ENCODE peak calls at places on chromosome 13, in nine cellular contexts. One of them, this sample, is unnamed.

GRCh38 chr13:48817166-48817802 is 158.4 kb upstream of the FNDC3A start:
- DNase-seq in cardiac fibroblast: no peak
- DNase-seq in breast epithelium: no peak
- DNase-seq in pancreas: no peak
- DNase-seq in fibroblast of mammary gland: no peak
- DNase-seq in astrocyte of the spinal cord: no peak
- DNase-seq in fibroblast of pulmonary artery: no peak
- DNase-seq in kidney epithelial cell: no peak
- DNase-seq in nephron progenitor cell: no peak
- DNase-seq in this sample: no peak

GRCh38 chr13:112451512-112452379 is 75.6 kb downstream of the SPACA7 start:
- DNase-seq in fibroblast of pulmonary artery: no peak
- DNase-seq in breast epithelium: no peak
- DNase-seq in nephron progenitor cell: no peak
- DNase-seq in cardiac fibroblast: no peak
- DNase-seq in kidney epithelial cell: no peak
- DNase-seq in astrocyte of the spinal cord: no peak
- DNase-seq in pancreas: no peak
- DNase-seq in fibroblast of mammary gland: no peak
- DNase-seq in this sample: no peak

GRCh38 chr13:22948421-22948820 is 232.4 kb upstream of the SGCG start:
- DNase-seq in fibroblast of pulmonary artery: no peak
- DNase-seq in breast epithelium: no peak
- DNase-seq in astrocyte of the spinal cord: no peak
- DNase-seq in kidney epithelial cell: no peak
- DNase-seq in nephron progenitor cell: no peak
- DNase-seq in cardiac fibroblast: no peak
- DNase-seq in fibroblast of mammary gland: no peak
- DNase-seq in pancreas: no peak
- DNase-seq in this sample: no peak

GRCh38 chr13:109315481-109315880 is 470.9 kb downstream of the IRS2 start:
- DNase-seq in astrocyte of the spinal cord: no peak
- DNase-seq in nephron progenitor cell: no peak
- DNase-seq in pancreas: no peak
- DNase-seq in fibroblast of mammary gland: no peak
- DNase-seq in fibroblast of pulmonary artery: no peak
- DNase-seq in cardiac fibroblast: no peak
- DNase-seq in breast epithelium: no peak
- DNase-seq in kidney epithelial cell: no peak
- DNase-seq in this sample: no peak

GRCh38 chr13:46469064-46469463 is 82.0 kb upstream of the RUBCNL start:
- DNase-seq in cardiac fibroblast: peak
- DNase-seq in pancreas: no peak
- DNase-seq in breast epithelium: no peak
- DNase-seq in fibroblast of mammary gland: peak
- DNase-seq in fibroblast of pulmonary artery: peak
- DNase-seq in kidney epithelial cell: peak
- DNase-seq in astrocyte of the spinal cord: no peak
- DNase-seq in nephron progenitor cell: no peak
- DNase-seq in this sample: peak

GRCh38 chr13:106587787-106588186 is 19.9 kb upstream of the ARGLU1 start:
- DNase-seq in fibroblast of mammary gland: no peak
- DNase-seq in nephron progenitor cell: no peak
- DNase-seq in fibroblast of pulmonary artery: no peak
- DNase-seq in breast epithelium: no peak
- DNase-seq in pancreas: no peak
- DNase-seq in cardiac fibroblast: no peak
- DNase-seq in astrocyte of the spinal cord: no peak
- DNase-seq in kidney epithelial cell: no peak
- DNase-seq in this sample: no peak

GRCh38 chr13:40653558-40654318 is 12.7 kb downstream of the FOXO1 start:
- DNase-seq in cardiac fibroblast: peak
- DNase-seq in breast epithelium: no peak
- DNase-seq in astrocyte of the spinal cord: no peak
- DNase-seq in fibroblast of mammary gland: no peak
- DNase-seq in pancreas: no peak
- DNase-seq in nephron progenitor cell: no peak
- DNase-seq in kidney epithelial cell: no peak
- DNase-seq in fibroblast of pulmonary artery: peak
- DNase-seq in this sample: no peak

GRCh38 chr13:40194204-40194806 is 472.1 kb downstream of the FOXO1 start:
- DNase-seq in kidney epithelial cell: no peak
- DNase-seq in breast epithelium: no peak
- DNase-seq in nephron progenitor cell: no peak
- DNase-seq in astrocyte of the spinal cord: no peak
- DNase-seq in cardiac fibroblast: peak
- DNase-seq in pancreas: no peak
- DNase-seq in fibroblast of mammary gland: peak
- DNase-seq in fibroblast of pulmonary artery: peak
- DNase-seq in this sample: no peak

GRCh38 chr13:112732679-112733078 is 42.8 kb downstream of the ATP11A start:
- DNase-seq in kidney epithelial cell: no peak
- DNase-seq in nephron progenitor cell: no peak
- DNase-seq in cardiac fibroblast: no peak
- DNase-seq in pancreas: no peak
- DNase-seq in fibroblast of mammary gland: no peak
- DNase-seq in breast epithelium: no peak
- DNase-seq in astrocyte of the spinal cord: no peak
- DNase-seq in fibroblast of pulmonary artery: no peak
- DNase-seq in this sample: no peak

GRCh38 chr13:38713046-38713445 is 26.2 kb downstream of the FREM2 start:
- DNase-seq in cardiac fibroblast: no peak
- DNase-seq in astrocyte of the spinal cord: no peak
- DNase-seq in pancreas: no peak
- DNase-seq in fibroblast of mammary gland: no peak
- DNase-seq in breast epithelium: no peak
- DNase-seq in nephron progenitor cell: no peak
- DNase-seq in kidney epithelial cell: peak
- DNase-seq in fibroblast of pulmonary artery: no peak
- DNase-seq in this sample: no peak

GRCh38 chr13:22461854-22462565 is 718.8 kb upstream of the SGCG start:
- DNase-seq in pancreas: no peak
- DNase-seq in fibroblast of mammary gland: no peak
- DNase-seq in breast epithelium: no peak
- DNase-seq in cardiac fibroblast: no peak
- DNase-seq in fibroblast of pulmonary artery: no peak
- DNase-seq in nephron progenitor cell: no peak
- DNase-seq in kidney epithelial cell: no peak
- DNase-seq in astrocyte of the spinal cord: no peak
- DNase-seq in this sample: no peak

GRCh38 chr13:84126671-84127171 is 244.4 kb upstream of the SLITRK1 start:
- DNase-seq in breast epithelium: no peak
- DNase-seq in fibroblast of pulmonary artery: no peak
- DNase-seq in astrocyte of the spinal cord: no peak
- DNase-seq in pancreas: peak
- DNase-seq in cardiac fibroblast: no peak
- DNase-seq in nephron progenitor cell: no peak
- DNase-seq in fibroblast of mammary gland: no peak
- DNase-seq in kidney epithelial cell: no peak
- DNase-seq in this sample: no peak

GRCh38 chr13:39765801-39766463 is 110.5 kb downstream of the COG6 start:
- DNase-seq in breast epithelium: peak
- DNase-seq in fibroblast of mammary gland: peak
- DNase-seq in fibroblast of pulmonary artery: no peak
- DNase-seq in nephron progenitor cell: peak
- DNase-seq in astrocyte of the spinal cord: peak
- DNase-seq in cardiac fibroblast: peak
- DNase-seq in pancreas: peak
- DNase-seq in kidney epithelial cell: no peak
- DNase-seq in this sample: no peak

GRCh38 chr13:37443538-37443937 is 155.0 kb downstream of the POSTN start:
- DNase-seq in breast epithelium: no peak
- DNase-seq in pancreas: no peak
- DNase-seq in fibroblast of pulmonary artery: peak
- DNase-seq in kidney epithelial cell: peak
- DNase-seq in astrocyte of the spinal cord: peak
- DNase-seq in nephron progenitor cell: no peak
- DNase-seq in cardiac fibroblast: peak
- DNase-seq in fibroblast of mammary gland: peak
- DNase-seq in this sample: peak

GRCh38 chr13:105956891-105957290 is 578.6 kb downstream of the EFNB2 start:
- DNase-seq in astrocyte of the spinal cord: no peak
- DNase-seq in kidney epithelial cell: no peak
- DNase-seq in cardiac fibroblast: no peak
- DNase-seq in fibroblast of pulmonary artery: no peak
- DNase-seq in pancreas: no peak
- DNase-seq in fibroblast of mammary gland: no peak
- DNase-seq in nephron progenitor cell: no peak
- DNase-seq in breast epithelium: no peak
- DNase-seq in this sample: no peak

GRCh38 chr13:98976941-98977340 is 923 bp downstream of the DOCK9 start:
- DNase-seq in pancreas: no peak
- DNase-seq in fibroblast of pulmonary artery: peak
- DNase-seq in cardiac fibroblast: peak
- DNase-seq in kidney epithelial cell: no peak
- DNase-seq in nephron progenitor cell: no peak
- DNase-seq in fibroblast of mammary gland: no peak
- DNase-seq in breast epithelium: no peak
- DNase-seq in astrocyte of the spinal cord: peak
- DNase-seq in this sample: no peak

DNA sequence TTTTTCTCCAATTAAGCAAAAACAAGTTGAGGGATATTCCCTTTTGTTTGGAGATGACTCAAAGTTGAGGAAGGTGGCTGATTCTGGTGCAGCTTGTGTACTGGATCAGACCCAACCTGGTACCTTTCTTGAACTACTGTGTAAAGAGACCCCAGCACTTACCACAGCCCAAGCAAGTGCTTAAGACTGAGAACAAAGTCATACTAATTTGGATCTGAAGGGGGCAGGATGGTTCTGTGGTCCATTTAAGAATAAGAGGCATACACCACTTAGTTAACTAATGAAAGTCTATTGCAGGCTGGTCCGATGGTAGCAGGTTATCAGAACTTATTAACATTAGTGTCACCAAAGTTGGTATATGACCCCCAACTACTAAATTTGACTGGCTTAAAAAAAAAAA is 6.3 kb downstream of the THSD1 start:
- DNase-seq in astrocyte of the spinal cord: no peak
- DNase-seq in fibroblast of mammary gland: peak
- DNase-seq in breast epithelium: no peak
- DNase-seq in cardiac fibroblast: peak
- DNase-seq in nephron progenitor cell: no peak
- DNase-seq in kidney epithelial cell: no peak
- DNase-seq in pancreas: no peak
- DNase-seq in fibroblast of pulmonary artery: peak
- DNase-seq in this sample: peak
- TF ChIP-seq CTCF in astrocyte of the spinal cord: no peak
- TF ChIP-seq CTCF in fibroblast of mammary gland: peak
- TF ChIP-seq CTCF in breast epithelium: no peak
- TF ChIP-seq CTCF in cardiac fibroblast: peak
- TF ChIP-seq CTCF in nephron progenitor cell: no peak
- TF ChIP-seq CTCF in kidney epithelial cell: no peak
- TF ChIP-seq CTCF in pancreas: no peak
- TF ChIP-seq CTCF in fibroblast of pulmonary artery: peak
- TF ChIP-seq CTCF in this sample: peak

GRCh38 chr13:79482271-79482970 is 1.5 kb downstream of the NDFIP2 start:
- DNase-seq in cardiac fibroblast: no peak
- DNase-seq in fibroblast of mammary gland: no peak
- DNase-seq in pancreas: no peak
- DNase-seq in breast epithelium: no peak
- DNase-seq in fibroblast of pulmonary artery: no peak
- DNase-seq in astrocyte of the spinal cord: peak
- DNase-seq in kidney epithelial cell: no peak
- DNase-seq in nephron progenitor cell: no peak
- DNase-seq in this sample: peak

GRCh38 chr13:79481685-79482052 is 714 bp downstream of the NDFIP2 start:
- DNase-seq in nephron progenitor cell: no peak
- DNase-seq in fibroblast of pulmonary artery: no peak
- DNase-seq in pancreas: peak
- DNase-seq in cardiac fibroblast: no peak
- DNase-seq in astrocyte of the spinal cord: no peak
- DNase-seq in fibroblast of mammary gland: peak
- DNase-seq in kidney epithelial cell: no peak
- DNase-seq in breast epithelium: peak
- DNase-seq in this sample: no peak

GRCh38 chr13:79475569-79475968 is 5.4 kb upstream of the NDFIP2 start:
- DNase-seq in fibroblast of mammary gland: no peak
- DNase-seq in pancreas: no peak
- DNase-seq in cardiac fibroblast: no peak
- DNase-seq in kidney epithelial cell: no peak
- DNase-seq in nephron progenitor cell: no peak
- DNase-seq in astrocyte of the spinal cord: no peak
- DNase-seq in breast epithelium: no peak
- DNase-seq in fibroblast of pulmonary artery: no peak
- DNase-seq in this sample: no peak

GRCh38 chr13:79480954-79481684 is at the start of gene NDFIP2:
- DNase-seq in fibroblast of pulmonary artery: peak
- DNase-seq in astrocyte of the spinal cord: peak
- DNase-seq in cardiac fibroblast: peak
- DNase-seq in fibroblast of mammary gland: peak
- DNase-seq in breast epithelium: peak
- DNase-seq in pancreas: peak
- DNase-seq in nephron progenitor cell: peak
- DNase-seq in kidney epithelial cell: peak
- DNase-seq in this sample: peak

DNA sequence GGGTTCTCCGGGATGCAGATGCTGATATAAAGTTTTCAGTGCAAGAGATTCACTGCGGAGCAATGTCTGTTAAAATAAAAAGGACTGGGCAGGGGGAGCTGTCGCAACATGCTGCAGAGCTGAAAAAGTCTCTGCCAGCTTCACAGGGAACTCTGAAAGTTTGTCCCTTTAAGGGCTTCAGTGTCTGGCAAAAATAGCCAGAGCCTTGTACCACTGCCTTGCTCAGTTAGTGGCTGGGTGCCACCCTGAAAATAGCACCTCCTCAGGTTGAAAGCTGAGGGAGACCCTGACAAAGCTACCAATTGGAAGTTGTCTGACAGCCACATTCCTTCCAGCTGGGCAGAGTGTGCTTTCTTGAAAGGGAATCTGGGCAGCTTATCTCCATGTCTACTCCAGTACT is 3.0 kb upstream of the NDFIP2 start:
- DNase-seq in pancreas: peak
- DNase-seq in astrocyte of the spinal cord: no peak
- DNase-seq in breast epithelium: no peak
- DNase-seq in fibroblast of pulmonary artery: no peak
- DNase-seq in nephron progenitor cell: no peak
- DNase-seq in fibroblast of mammary gland: no peak
- DNase-seq in cardiac fibroblast: no peak
- DNase-seq in kidney epithelial cell: no peak
- DNase-seq in this sample: no peak
- TF ChIP-seq CTCF in pancreas: no peak
- TF ChIP-seq CTCF in astrocyte of the spinal cord: no peak
- TF ChIP-seq CTCF in breast epithelium: no peak
- TF ChIP-seq CTCF in fibroblast of pulmonary artery: no peak
- TF ChIP-seq CTCF in nephron progenitor cell: no peak
- TF ChIP-seq CTCF in fibroblast of mammary gland: no peak
- TF ChIP-seq CTCF in cardiac fibroblast: no peak
- TF ChIP-seq CTCF in kidney epithelial cell: no peak
- TF ChIP-seq CTCF in this sample: peak

GRCh38 chr13:110925023-110925608 is 10.2 kb upstream of the ANKRD10 start:
- DNase-seq in breast epithelium: no peak
- DNase-seq in pancreas: no peak
- DNase-seq in kidney epithelial cell: no peak
- DNase-seq in fibroblast of pulmonary artery: peak
- DNase-seq in nephron progenitor cell: peak
- DNase-seq in fibroblast of mammary gland: peak
- DNase-seq in cardiac fibroblast: peak
- DNase-seq in astrocyte of the spinal cord: peak
- DNase-seq in this sample: no peak
- TF ChIP-seq CTCF in breast epithelium: no peak
- TF ChIP-seq CTCF in pancreas: no peak
- TF ChIP-seq CTCF in kidney epithelial cell: no peak
- TF ChIP-seq CTCF in fibroblast of pulmonary artery: peak
- TF ChIP-seq CTCF in nephron progenitor cell: peak
- TF ChIP-seq CTCF in fibroblast of mammary gland: no peak
- TF ChIP-seq CTCF in cardiac fibroblast: no peak
- TF ChIP-seq CTCF in astrocyte of the spinal cord: peak
- TF ChIP-seq CTCF in this sample: peak

GRCh38 chr13:49869514-49869913 is 66.6 kb downstream of the SPRYD7 start:
- DNase-seq in pancreas: no peak
- DNase-seq in astrocyte of the spinal cord: peak
- DNase-seq in kidney epithelial cell: no peak
- DNase-seq in cardiac fibroblast: peak
- DNase-seq in fibroblast of mammary gland: peak
- DNase-seq in breast epithelium: no peak
- DNase-seq in fibroblast of pulmonary artery: peak
- DNase-seq in nephron progenitor cell: no peak
- DNase-seq in this sample: peak
- TF ChIP-seq CTCF in pancreas: no peak
- TF ChIP-seq CTCF in astrocyte of the spinal cord: peak
- TF ChIP-seq CTCF in kidney epithelial cell: peak
- TF ChIP-seq CTCF in cardiac fibroblast: peak
- TF ChIP-seq CTCF in fibroblast of mammary gland: peak
- TF ChIP-seq CTCF in breast epithelium: no peak
- TF ChIP-seq CTCF in fibroblast of pulmonary artery: peak
- TF ChIP-seq CTCF in nephron progenitor cell: peak
- TF ChIP-seq CTCF in this sample: peak